ENCODE peak calls at places on chromosomes 4 and X, in nine cellular contexts. One of them, this sample, is unnamed.
A peak's percentile ranks its signal among the peaks of the same experiment; 100 is the strongest.

GRCh38 chrX:21975827-21976226 is 35.3 kb downstream of the SMS start:
- DNase-seq in mucosa of descending colon: no peak
- DNase-seq in fibroblast of the aortic adventitia: peak; percentile 80
- DNase-seq in lower lobe of right lung: no peak
- DNase-seq in pancreas: no peak
- DNase-seq in cardiac muscle cell: peak; percentile 71
- DNase-seq in WERI-Rb-1: no peak
- DNase-seq in LNCaP clone FGC: peak; percentile 64
- DNase-seq in tibial artery: no peak
- DNase-seq in this sample: peak; percentile 58

GRCh38 chrX:38699603-38700110 is 101.6 kb upstream of the MID1IP1 start:
- DNase-seq in mucosa of descending colon: no peak
- DNase-seq in fibroblast of the aortic adventitia: no peak
- DNase-seq in lower lobe of right lung: no peak
- DNase-seq in pancreas: no peak
- DNase-seq in cardiac muscle cell: no peak
- DNase-seq in WERI-Rb-1: no peak
- DNase-seq in LNCaP clone FGC: no peak
- DNase-seq in tibial artery: no peak
- DNase-seq in this sample: no peak

GRCh38 chrX:74085642-74086236 is 218.2 kb upstream of the ZCCHC13 start:
- DNase-seq in mucosa of descending colon: no peak
- DNase-seq in fibroblast of the aortic adventitia: no peak
- DNase-seq in lower lobe of right lung: no peak
- DNase-seq in pancreas: no peak
- DNase-seq in cardiac muscle cell: no peak
- DNase-seq in WERI-Rb-1: no peak
- DNase-seq in LNCaP clone FGC: no peak
- DNase-seq in tibial artery: no peak
- DNase-seq in this sample: no peak

GRCh38 chr4:29972121-29972520 is 748.0 kb upstream of the PCDH7 start:
- DNase-seq in mucosa of descending colon: no peak
- DNase-seq in fibroblast of the aortic adventitia: no peak
- DNase-seq in lower lobe of right lung: no peak
- DNase-seq in pancreas: no peak
- DNase-seq in cardiac muscle cell: no peak
- DNase-seq in WERI-Rb-1: no peak
- DNase-seq in LNCaP clone FGC: no peak
- DNase-seq in tibial artery: no peak
- DNase-seq in this sample: peak; percentile 0

GRCh38 chr4:174036563-174036962 is 246.9 kb downstream of the FBXO8 start:
- DNase-seq in mucosa of descending colon: no peak
- DNase-seq in fibroblast of the aortic adventitia: no peak
- DNase-seq in lower lobe of right lung: no peak
- DNase-seq in pancreas: no peak
- DNase-seq in cardiac muscle cell: no peak
- DNase-seq in WERI-Rb-1: no peak
- DNase-seq in LNCaP clone FGC: no peak
- DNase-seq in tibial artery: no peak
- DNase-seq in this sample: no peak

GRCh38 chr4:83329521-83330105 is 5.0 kb downstream of the HPSE start:
- DNase-seq in mucosa of descending colon: no peak
- DNase-seq in fibroblast of the aortic adventitia: no peak
- DNase-seq in lower lobe of right lung: no peak
- DNase-seq in pancreas: no peak
- DNase-seq in cardiac muscle cell: peak; percentile 76
- DNase-seq in WERI-Rb-1: no peak
- DNase-seq in LNCaP clone FGC: no peak
- DNase-seq in tibial artery: no peak
- DNase-seq in this sample: no peak

GRCh38 chr4:13849778-13850177 is 222.3 kb upstream of the BOD1L1 start:
- DNase-seq in mucosa of descending colon: no peak
- DNase-seq in fibroblast of the aortic adventitia: no peak
- DNase-seq in lower lobe of right lung: no peak
- DNase-seq in pancreas: no peak
- DNase-seq in cardiac muscle cell: no peak
- DNase-seq in WERI-Rb-1: no peak
- DNase-seq in LNCaP clone FGC: no peak
- DNase-seq in tibial artery: no peak
- DNase-seq in this sample: no peak

GRCh38 chrX:117989512-117989911 is 127.1 kb downstream of the KLHL13 start:
- DNase-seq in mucosa of descending colon: no peak
- DNase-seq in fibroblast of the aortic adventitia: no peak
- DNase-seq in lower lobe of right lung: no peak
- DNase-seq in pancreas: no peak
- DNase-seq in cardiac muscle cell: no peak
- DNase-seq in WERI-Rb-1: no peak
- DNase-seq in LNCaP clone FGC: no peak
- DNase-seq in tibial artery: no peak
- DNase-seq in this sample: peak; percentile 38

GRCh38 chr4:48126621-48127020 is 7.4 kb downstream of the TXK start:
- DNase-seq in mucosa of descending colon: no peak
- DNase-seq in fibroblast of the aortic adventitia: no peak
- DNase-seq in lower lobe of right lung: no peak
- DNase-seq in pancreas: no peak
- DNase-seq in cardiac muscle cell: no peak
- DNase-seq in WERI-Rb-1: no peak
- DNase-seq in LNCaP clone FGC: no peak
- DNase-seq in tibial artery: no peak
- DNase-seq in this sample: no peak

GRCh38 chr4:138602664-138603063 is 360.5 kb upstream of the SLC7A11 start:
- DNase-seq in mucosa of descending colon: no peak
- DNase-seq in fibroblast of the aortic adventitia: peak; percentile 50
- DNase-seq in lower lobe of right lung: no peak
- DNase-seq in pancreas: no peak
- DNase-seq in cardiac muscle cell: no peak
- DNase-seq in WERI-Rb-1: no peak
- DNase-seq in LNCaP clone FGC: no peak
- DNase-seq in tibial artery: no peak
- DNase-seq in this sample: peak; percentile 96

GRCh38 chrX:41664307-41665299 is 24.2 kb upstream of the GPR34 start:
- DNase-seq in mucosa of descending colon: no peak
- DNase-seq in fibroblast of the aortic adventitia: no peak
- DNase-seq in lower lobe of right lung: no peak
- DNase-seq in pancreas: no peak
- DNase-seq in cardiac muscle cell: no peak
- DNase-seq in WERI-Rb-1: no peak
- DNase-seq in LNCaP clone FGC: no peak
- DNase-seq in tibial artery: no peak
- DNase-seq in this sample: no peak

GRCh38 chr4:112859456-112860184 is 189.8 kb upstream of the ANK2 start:
- DNase-seq in mucosa of descending colon: no peak
- DNase-seq in fibroblast of the aortic adventitia: no peak
- DNase-seq in lower lobe of right lung: no peak
- DNase-seq in pancreas: no peak
- DNase-seq in cardiac muscle cell: no peak
- DNase-seq in WERI-Rb-1: no peak
- DNase-seq in LNCaP clone FGC: no peak
- DNase-seq in tibial artery: no peak
- DNase-seq in this sample: no peak

GRCh38 chrX:13010546-13010945 is 33.9 kb downstream of the FAM9C start:
- DNase-seq in mucosa of descending colon: no peak
- DNase-seq in fibroblast of the aortic adventitia: no peak
- DNase-seq in lower lobe of right lung: no peak
- DNase-seq in pancreas: no peak
- DNase-seq in cardiac muscle cell: no peak
- DNase-seq in WERI-Rb-1: no peak
- DNase-seq in LNCaP clone FGC: no peak
- DNase-seq in tibial artery: no peak
- DNase-seq in this sample: no peak

GRCh38 chr4:179415842-179416223 is 1973.6 kb upstream of the AGA start:
- DNase-seq in mucosa of descending colon: no peak
- DNase-seq in fibroblast of the aortic adventitia: no peak
- DNase-seq in lower lobe of right lung: no peak
- DNase-seq in pancreas: no peak
- DNase-seq in cardiac muscle cell: no peak
- DNase-seq in WERI-Rb-1: no peak
- DNase-seq in LNCaP clone FGC: peak; percentile 52
- DNase-seq in tibial artery: no peak
- DNase-seq in this sample: peak; percentile 52

DNA sequence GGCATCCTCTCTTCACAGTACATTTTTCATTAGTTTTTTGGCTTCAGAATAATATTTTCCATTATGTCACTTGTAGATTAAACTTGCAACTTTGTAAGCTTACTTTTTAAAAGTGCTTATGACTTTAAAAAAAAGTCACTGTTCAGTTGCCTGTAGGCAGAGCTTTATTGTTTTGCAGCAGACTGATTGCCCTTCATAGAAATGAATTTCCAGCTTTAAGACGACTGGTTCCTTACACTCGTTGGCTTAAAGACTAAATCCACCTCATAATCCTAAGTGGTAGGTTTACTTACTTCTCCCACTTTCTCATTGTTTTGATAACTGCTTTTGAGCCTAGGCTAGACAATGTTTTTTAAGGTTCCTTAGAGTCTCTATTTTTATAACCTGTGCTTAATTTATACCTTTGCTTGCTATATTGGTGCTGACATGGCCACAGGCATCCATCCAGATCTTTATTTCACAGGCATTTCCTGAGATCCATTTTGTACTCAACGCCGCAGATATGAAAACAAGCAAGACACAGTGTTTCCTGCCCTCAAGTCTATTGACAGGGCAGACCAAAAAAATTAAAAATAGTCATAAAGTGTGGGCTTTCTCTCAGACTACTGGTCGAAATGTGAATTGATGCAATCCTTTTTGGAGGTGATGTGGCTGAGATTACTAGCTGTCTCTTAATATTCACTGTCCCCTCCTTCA is 12.6 kb upstream of the IL13RA2 start:
- DNase-seq in mucosa of descending colon: no peak
- DNase-seq in fibroblast of the aortic adventitia: peak; percentile 50
- DNase-seq in lower lobe of right lung: no peak
- DNase-seq in pancreas: no peak
- DNase-seq in cardiac muscle cell: peak; percentile 46
- DNase-seq in WERI-Rb-1: no peak
- DNase-seq in LNCaP clone FGC: no peak
- DNase-seq in tibial artery: no peak
- DNase-seq in this sample: no peak
- TF ChIP-seq CTCF in mucosa of descending colon: no peak
- TF ChIP-seq CTCF in fibroblast of the aortic adventitia: no peak
- TF ChIP-seq CTCF in lower lobe of right lung: no peak
- TF ChIP-seq CTCF in pancreas: no peak
- TF ChIP-seq CTCF in cardiac muscle cell: no peak
- TF ChIP-seq CTCF in WERI-Rb-1: no peak
- TF ChIP-seq CTCF in LNCaP clone FGC: no peak
- TF ChIP-seq CTCF in tibial artery: no peak
- TF ChIP-seq CTCF in this sample: no peak

DNA sequence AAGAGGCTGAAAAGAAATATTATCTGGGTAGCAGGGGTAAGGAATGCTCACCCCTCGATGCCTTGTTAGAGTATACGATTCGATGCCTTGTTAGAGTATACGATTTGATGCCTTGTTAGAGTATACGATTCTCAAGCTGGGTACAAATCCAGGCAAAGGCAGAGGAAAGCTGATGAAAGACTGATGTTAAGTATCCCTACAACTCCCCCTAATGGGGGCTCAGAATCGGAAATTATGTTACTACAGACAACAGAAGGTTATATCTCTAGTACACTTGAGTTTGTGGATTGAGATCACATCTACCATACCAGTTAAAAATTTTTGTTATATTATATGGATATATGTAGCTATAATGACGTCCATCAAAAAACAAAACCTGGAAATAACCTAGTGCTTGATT is 4.8 kb downstream of the LRRC66 start:
- DNase-seq in mucosa of descending colon: no peak
- DNase-seq in fibroblast of the aortic adventitia: peak; percentile 31
- DNase-seq in lower lobe of right lung: no peak
- DNase-seq in pancreas: no peak
- DNase-seq in cardiac muscle cell: peak; percentile 20
- DNase-seq in WERI-Rb-1: no peak
- DNase-seq in LNCaP clone FGC: no peak
- DNase-seq in tibial artery: no peak
- DNase-seq in this sample: no peak
- TF ChIP-seq CTCF in mucosa of descending colon: no peak
- TF ChIP-seq CTCF in fibroblast of the aortic adventitia: no peak
- TF ChIP-seq CTCF in lower lobe of right lung: no peak
- TF ChIP-seq CTCF in pancreas: no peak
- TF ChIP-seq CTCF in cardiac muscle cell: peak; percentile 24
- TF ChIP-seq CTCF in WERI-Rb-1: peak; percentile 14
- TF ChIP-seq CTCF in LNCaP clone FGC: peak; percentile 33
- TF ChIP-seq CTCF in tibial artery: no peak
- TF ChIP-seq CTCF in this sample: no peak

GRCh38 chrX:16113978-16114554 is 9.3 kb upstream of the GRPR start:
- DNase-seq in mucosa of descending colon: no peak
- DNase-seq in fibroblast of the aortic adventitia: no peak
- DNase-seq in lower lobe of right lung: no peak
- DNase-seq in pancreas: no peak
- DNase-seq in cardiac muscle cell: peak; percentile 6
- DNase-seq in WERI-Rb-1: no peak
- DNase-seq in LNCaP clone FGC: no peak
- DNase-seq in tibial artery: no peak
- DNase-seq in this sample: no peak

GRCh38 chrX:16114640-16115039 is 8.7 kb upstream of the GRPR start:
- DNase-seq in mucosa of descending colon: no peak
- DNase-seq in fibroblast of the aortic adventitia: peak; percentile 69
- DNase-seq in lower lobe of right lung: no peak
- DNase-seq in pancreas: no peak
- DNase-seq in cardiac muscle cell: peak; percentile 63
- DNase-seq in WERI-Rb-1: no peak
- DNase-seq in LNCaP clone FGC: no peak
- DNase-seq in tibial artery: no peak
- DNase-seq in this sample: peak; percentile 75

DNA sequence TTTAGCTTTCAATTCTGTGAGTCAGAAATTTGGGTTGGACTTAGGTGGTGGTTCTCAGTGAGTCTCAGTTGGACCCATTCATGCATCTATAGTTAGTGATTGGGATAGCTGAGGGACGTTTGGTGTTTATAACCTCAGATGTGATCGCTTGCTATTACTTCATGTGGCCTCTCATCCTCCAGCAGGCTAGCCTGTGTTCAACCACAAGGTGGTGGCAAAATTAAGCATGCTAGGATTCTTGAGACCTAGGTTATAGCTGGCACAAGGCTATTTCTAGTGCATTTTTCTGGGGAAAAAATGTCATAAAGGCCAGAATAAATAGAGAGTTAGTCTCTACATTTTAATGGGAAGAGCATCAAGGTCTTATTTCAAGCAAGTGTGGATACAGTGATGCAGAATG is 10.9 kb upstream of the GRPR start:
- DNase-seq in mucosa of descending colon: no peak
- DNase-seq in fibroblast of the aortic adventitia: no peak
- DNase-seq in lower lobe of right lung: no peak
- DNase-seq in pancreas: no peak
- DNase-seq in cardiac muscle cell: no peak
- DNase-seq in WERI-Rb-1: no peak
- DNase-seq in LNCaP clone FGC: no peak
- DNase-seq in tibial artery: no peak
- DNase-seq in this sample: no peak
- TF ChIP-seq CTCF in mucosa of descending colon: no peak
- TF ChIP-seq CTCF in fibroblast of the aortic adventitia: no peak
- TF ChIP-seq CTCF in lower lobe of right lung: no peak
- TF ChIP-seq CTCF in pancreas: no peak
- TF ChIP-seq CTCF in cardiac muscle cell: no peak
- TF ChIP-seq CTCF in WERI-Rb-1: no peak
- TF ChIP-seq CTCF in LNCaP clone FGC: peak; percentile 24
- TF ChIP-seq CTCF in tibial artery: no peak
- TF ChIP-seq CTCF in this sample: no peak

DNA sequence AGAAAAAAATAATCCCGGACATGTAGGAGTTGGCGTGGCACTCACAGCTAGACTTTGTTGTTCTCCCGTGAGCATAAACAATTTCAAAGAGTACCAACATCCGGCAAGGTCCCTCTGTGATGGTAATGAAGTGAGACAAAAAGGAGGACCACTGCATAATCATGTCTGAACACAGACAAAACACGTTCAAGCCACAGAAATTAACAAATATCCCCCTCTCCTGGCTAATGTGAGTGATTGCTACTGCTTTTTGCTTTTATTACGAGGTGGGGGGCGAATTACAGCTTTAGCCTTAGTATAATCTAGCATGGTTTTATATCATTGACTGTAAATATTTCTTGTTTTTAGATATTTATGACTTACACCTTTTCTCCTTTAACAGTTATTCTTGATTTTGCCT is 118.5 kb downstream of the PLS3 start:
- DNase-seq in mucosa of descending colon: no peak
- DNase-seq in fibroblast of the aortic adventitia: peak; percentile 58
- DNase-seq in lower lobe of right lung: no peak
- DNase-seq in pancreas: no peak
- DNase-seq in cardiac muscle cell: peak; percentile 50
- DNase-seq in WERI-Rb-1: no peak
- DNase-seq in LNCaP clone FGC: no peak
- DNase-seq in tibial artery: no peak
- DNase-seq in this sample: peak; percentile 9
- TF ChIP-seq CTCF in mucosa of descending colon: no peak
- TF ChIP-seq CTCF in fibroblast of the aortic adventitia: peak; percentile 57
- TF ChIP-seq CTCF in lower lobe of right lung: peak; percentile 35
- TF ChIP-seq CTCF in pancreas: no peak
- TF ChIP-seq CTCF in cardiac muscle cell: peak; percentile 44
- TF ChIP-seq CTCF in WERI-Rb-1: peak; percentile 32
- TF ChIP-seq CTCF in LNCaP clone FGC: peak; percentile 28
- TF ChIP-seq CTCF in tibial artery: peak; percentile 42
- TF ChIP-seq CTCF in this sample: peak; percentile 48